ENCODE peak calls at places on chromosomes 6 and 20, in four cellular contexts. Y is T follicular helper cell; T is cardiac muscle cell; G is stimulated activated CD4-positive, alpha-beta T cell treated with anti-CD3 and anti-CD28 coated beads, Interleukin-1b, Interleukin-23, amount 100 ng/mL, for 1 hour. H is an unnamed sample.

GRCh38 chr6:116518621-116519020 is 7.2 kb downstream of the CALHM5 start:
- DNase-seq in G (no peak), Y (no peak), T (no peak), H (no peak)

GRCh38 chr6:82875573-82876185 is 190.0 kb downstream of the UBE3D start:
- DNase-seq in G (no peak), T (no peak), Y (no peak), H (no peak)

GRCh38 chr6:128518531-128519131 is 1.8 kb downstream of the PTPRK start:
- DNase-seq in G (no peak), Y (no peak), T (no peak), H (no peak)

GRCh38 chr20:20386192-20386591 is 18.3 kb downstream of the INSM1 start:
- DNase-seq in T (no peak), Y (no peak), G (no peak), H (no peak)

GRCh38 chr6:153602387-153602786 is 436.7 kb upstream of the OPRM1 start:
- DNase-seq in Y (no peak), G (no peak), T (no peak), H (no peak)

GRCh38 chr20:20019123-20019522 is 2.0 kb downstream of the NAA20 start:
- DNase-seq in G (no peak), T (no peak), Y (no peak), H (no peak)

GRCh38 chr20:611843-612185 is 1.7 kb upstream of the TCF15 start:
- DNase-seq in G (no peak), T (no peak), Y (no peak), H (no peak)

GRCh38 chr6:81233990-81234389 is 518.5 kb downstream of the TENT5A start:
- DNase-seq in T (no peak), Y (no peak), G (no peak), H (no peak)

GRCh38 chr6:17714879-17715860 is 8.4 kb upstream of the NUP153 start:
- DNase-seq in Y (no peak), T (no peak), G (no peak), H (no peak)